ENCODE peak calls at places on chromosomes 11 and 22, in nine cellular contexts. R, Q, L, X, D, J, N, Z and S are unnamed samples. For H3K4me1, the result is how much of the 10 kb centered on the place peaks cover.

GRCh38 chr11:60872952-60873524 is 5.7 kb downstream of the ZP1 start:
- DNase-seq in Z (no peak), J (no peak), L (peak), Q (no peak), R (peak), N (no peak), X (peak), D (peak), S (peak)

GRCh38 chr22:46622081-46622521 is 1.9 kb downstream of the GRAMD4 start:
- DNase-seq in X (no peak), Z (no peak), L (no peak), J (no peak), N (no peak), D (peak), R (no peak), Q (no peak), S (no peak)

GRCh38 chr11:133082851-133083488 is 449.3 kb downstream of the OPCML start:
- DNase-seq in N (peak), R (peak), Q (peak), L (peak), D (peak), Z (no peak), X (peak), J (peak), S (no peak)

GRCh38 chr11:2293396-2294339 is 8.1 kb downstream of the C11orf21 start:
- DNase-seq in Z (no peak), D (peak), R (no peak), J (peak), N (no peak), Q (peak), X (peak), L (no peak), S (no peak)

GRCh38 chr11:18802381-18803257 is 11.0 kb upstream of the PTPN5 start:
- DNase-seq in Q (no peak), R (no peak), D (peak), X (peak), Z (peak), L (peak), J (no peak), N (peak), S (no peak)

GRCh38 chr22:43343262-43343988 is at the start of gene SCUBE1:
- DNase-seq in J (peak), Q (peak), Z (no peak), N (peak), L (no peak), X (peak), R (peak), D (peak), S (no peak)

GRCh38 chr11:70067591-70068341 is 10.4 kb upstream of the ANO1 start:
- DNase-seq in X (no peak), L (no peak), Z (peak), N (no peak), J (no peak), R (peak), Q (no peak), D (no peak), S (no peak)

GRCh38 chr11:60838132-60838531 is 3.8 kb upstream of the CCDC86 start:
- DNase-seq in L (peak), N (no peak), X (no peak), D (no peak), Z (no peak), J (no peak), R (no peak), Q (no peak), S (no peak)

GRCh38 chr22:40525250-40525884 is 111.2 kb downstream of the MRTFA start:
- DNase-seq in Q (no peak), R (peak), X (peak), L (peak), N (no peak), D (peak), J (no peak), Z (no peak), S (peak)

GRCh38 chr11:135074397-135074998 is 662.5 kb upstream of the B3GAT1 start:
- DNase-seq in D (no peak), Q (no peak), R (no peak), N (no peak), X (no peak), L (no peak), Z (no peak), J (no peak), S (no peak)

GRCh38 chr11:121869478-121869877 is 246.5 kb downstream of the BLID start:
- DNase-seq in J (no peak), Q (no peak), X (no peak), N (no peak), L (no peak), D (no peak), Z (peak), R (no peak), S (no peak)

GRCh38 chr22:45246060-45246985 is 5.6 kb upstream of the KIAA0930 start:
- DNase-seq in J (peak), N (peak), Z (no peak), R (no peak), D (no peak), Q (peak), L (peak), X (peak), S (no peak)

GRCh38 chr22:37228106-37229011 is 15.7 kb downstream of the RAC2 start:
- DNase-seq in Q (no peak), X (no peak), D (peak), Z (no peak), L (no peak), J (no peak), N (no peak), R (peak), S (no peak)

GRCh38 chr22:37230673-37231405 is 13.2 kb downstream of the RAC2 start:
- DNase-seq in D (no peak), R (peak), Z (no peak), L (no peak), X (no peak), J (no peak), N (no peak), Q (no peak), S (no peak)

GRCh38 chr22:37229012-37229804 is 14.9 kb downstream of the RAC2 start:
- DNase-seq in L (no peak), X (no peak), Z (no peak), R (peak), Q (no peak), D (no peak), J (no peak), N (peak), S (no peak)

GRCh38 chr22:37231406-37232139 is 12.5 kb downstream of the RAC2 start:
- DNase-seq in D (no peak), L (no peak), X (no peak), R (peak), Z (no peak), Q (no peak), N (no peak), J (no peak), S (no peak)

DNA sequence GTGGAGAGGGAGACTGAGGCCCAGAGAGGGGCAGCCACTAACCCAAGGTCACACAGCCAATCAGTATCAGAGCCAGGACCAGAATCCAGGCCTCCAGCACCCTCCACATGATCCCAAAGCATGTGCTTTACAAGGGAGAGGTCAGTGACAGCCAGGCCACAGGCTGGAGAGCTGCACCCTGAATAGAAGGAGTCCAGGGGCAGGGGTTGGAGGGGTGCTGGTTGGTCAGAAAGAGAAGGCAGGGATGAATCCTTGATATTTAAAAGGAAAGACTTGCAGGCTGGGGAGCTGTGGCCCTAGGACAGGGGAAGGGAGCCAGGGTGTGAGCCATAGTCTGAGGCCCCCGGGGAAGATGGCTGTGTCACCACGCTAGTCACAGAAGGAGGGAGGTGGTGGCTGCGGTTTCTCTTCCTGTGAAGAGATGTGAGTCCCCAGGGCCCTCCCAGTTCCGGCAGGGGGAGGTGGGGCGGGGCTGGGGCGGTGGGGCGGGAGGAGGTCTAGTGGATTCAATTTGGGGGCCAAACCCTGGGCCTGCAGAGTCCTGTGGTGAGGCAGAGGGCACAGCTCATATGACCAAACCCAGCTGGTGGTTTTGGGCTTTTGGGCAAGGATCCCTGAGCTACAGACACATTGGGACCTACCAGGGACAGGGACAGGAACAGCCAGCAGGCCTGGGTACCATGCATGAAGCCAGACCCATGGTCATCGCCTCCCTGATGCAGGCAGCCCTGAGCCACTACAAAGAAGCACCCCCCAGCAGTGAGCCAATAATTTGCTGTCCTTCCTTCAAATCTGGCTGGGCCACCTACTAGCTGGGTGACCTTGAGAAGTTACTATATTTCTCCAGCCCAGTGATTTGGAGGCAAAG is 14.0 kb downstream of the RAC2 start:
- DNase-seq in N (no peak), Z (no peak), Q (peak), X (peak), R (peak), D (no peak), J (no peak), L (no peak), S (peak)
- TF ChIP-seq POLR2A in N (no peak), Z (no peak), Q (no peak), X (no peak), R (no peak), D (no peak), J (no peak), L (no peak), S (no peak)

DNA sequence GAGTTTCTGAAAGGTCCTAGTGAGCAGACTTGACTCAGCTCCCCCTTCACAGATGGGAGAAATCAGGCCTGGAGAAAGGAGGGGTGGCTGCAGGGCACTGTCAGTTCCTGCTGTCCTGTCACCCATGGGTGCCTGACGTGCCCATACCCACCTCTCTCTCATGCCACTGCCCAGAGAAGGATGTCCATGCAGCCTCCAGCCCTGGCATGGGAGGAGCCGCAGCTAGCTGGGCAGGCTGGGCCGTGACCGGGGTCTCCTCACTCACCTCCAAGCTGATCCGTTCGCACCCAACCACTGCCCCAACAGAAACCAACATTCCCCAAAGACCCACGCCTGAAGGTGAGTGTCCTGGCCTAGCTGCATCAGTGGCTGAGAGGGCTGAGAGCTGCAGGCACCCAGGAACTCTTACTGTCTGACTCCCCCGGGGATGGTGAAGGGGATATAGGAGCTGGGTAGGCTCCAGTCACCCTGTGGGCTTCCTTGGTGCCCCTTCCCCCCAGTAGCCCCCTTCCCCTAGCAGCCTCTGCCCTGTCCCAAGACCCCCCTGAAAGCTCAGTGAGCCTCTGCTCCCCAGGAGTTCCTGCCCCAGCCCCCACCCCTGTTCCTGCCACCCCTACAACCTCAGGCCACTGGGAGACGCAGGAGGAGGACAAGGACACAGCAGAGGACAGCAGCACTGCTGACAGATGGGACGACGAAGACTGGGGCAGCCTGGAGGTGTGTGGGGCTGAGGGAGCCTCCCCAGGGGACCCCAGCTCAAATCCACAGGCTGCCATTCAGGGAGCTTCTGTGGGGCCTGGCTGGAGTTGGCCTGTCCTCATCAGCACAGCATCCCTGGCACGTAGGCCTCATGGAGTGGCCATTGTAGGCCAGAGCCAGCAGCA is 11.8 kb downstream of the SCYL1 start:
- DNase-seq in N (no peak), D (no peak), R (no peak), Q (no peak), X (no peak), J (no peak), Z (no peak), L (no peak), S (no peak)
- H3K27ac ChIP-seq in N (no peak), D (no peak), R (no peak), Q (no peak), X (no peak), J (no peak), Z (no peak), L (no peak), S (no peak)

GRCh38 chr22:39472570-39473556 is 16.1 kb downstream of the MGAT3 start:
- DNase-seq in R (no peak), D (no peak), L (no peak), Z (no peak), J (no peak), N (no peak), Q (no peak), X (peak), S (no peak)
- H3K4me1 ChIP-seq in R (half or more), D (under half), L (half or more), Z (half or more), J (under half), N (under half), Q (under half), X (half or more), S (under half)

GRCh38 chr22:39239561-39240423 is 5.0 kb downstream of the PDGFB start:
- DNase-seq in Z (no peak), N (no peak), L (no peak), R (no peak), D (peak), X (peak), Q (peak), J (no peak), S (no peak)
- TF ChIP-seq POLR2A in Z (no peak), N (no peak), L (no peak), R (no peak), D (no peak), X (no peak), Q (no peak), J (no peak), S (no peak)